ENCODE peak calls at places on chromosomes 16 and 17, in five cellular contexts. L, M, B, Q and C are unnamed samples.

GRCh38 chr16:7137560-7138330 is 194.9 kb upstream of the RBFOX1 start:
- DNase-seq in L (no peak), M (peak; percentile 91), Q (no peak), B (no peak), C (no peak)

GRCh38 chr16:4936991-4937781 is at the start of gene PPL:
- DNase-seq in M (no peak), L (peak; percentile 96), B (no peak), Q (no peak), C (peak; percentile 89)

GRCh38 chr17:17324616-17325015 is 21.4 kb downstream of the NT5M start:
- DNase-seq in Q (no peak), M (no peak), L (no peak), B (no peak), C (no peak)

GRCh38 chr17:67891481-67892119 is 66.3 kb downstream of the BPTF start:
- DNase-seq in Q (peak; percentile 37), B (peak; percentile 72), L (no peak), M (no peak), C (no peak)

GRCh38 chr16:11242658-11243057 is 13.3 kb downstream of the SOCS1 start:
- DNase-seq in B (no peak), L (no peak), M (no peak), Q (no peak), C (no peak)

GRCh38 chr16:25586826-25587225 is 104.9 kb upstream of the HS3ST4 start:
- DNase-seq in L (no peak), B (no peak), Q (no peak), M (no peak), C (no peak)

GRCh38 chr17:55702150-55702549 is 20.5 kb downstream of the TMEM100 start:
- DNase-seq in B (no peak), L (no peak), M (no peak), Q (no peak), C (peak; percentile 72)

GRCh38 chr16:24683250-24683649 is 46.2 kb upstream of the TNRC6A start:
- DNase-seq in B (no peak), Q (no peak), M (no peak), L (no peak), C (no peak)

GRCh38 chr17:45405250-45406086 is 27.2 kb downstream of the ARHGAP27 start:
- DNase-seq in B (no peak), Q (no peak), M (no peak), L (no peak), C (no peak)

GRCh38 chr17:41910701-41911391 is 7.9 kb downstream of the ACLY start:
- DNase-seq in Q (peak; percentile 86), L (no peak), B (peak; percentile 97), M (no peak), C (no peak)

GRCh38 chr17:58969156-58969555 is 137.5 kb downstream of the TRIM37 start:
- DNase-seq in Q (no peak), B (no peak), L (no peak), M (no peak), C (no peak)

GRCh38 chr17:38598536-38598935 is 7.2 kb downstream of the SRCIN1 start:
- DNase-seq in L (no peak), M (no peak), B (peak; percentile 56), Q (peak; percentile 13), C (no peak)
- H3K4me3 ChIP-seq in L (no peak overlapping the region), M (no peak overlapping the region), B (no peak overlapping the region), Q (no peak overlapping the region), C (no peak overlapping the region)

GRCh38 chr16:89232107-89232506 is 14.6 kb downstream of the ZNF778 start:
- DNase-seq in Q (no peak), M (no peak), L (no peak), B (no peak), C (no peak)
- H3K4me3 ChIP-seq in Q (no peak overlapping the region), M (no peak overlapping the region), L (no peak overlapping the region), B (no peak overlapping the region), C (no peak overlapping the region)

DNA sequence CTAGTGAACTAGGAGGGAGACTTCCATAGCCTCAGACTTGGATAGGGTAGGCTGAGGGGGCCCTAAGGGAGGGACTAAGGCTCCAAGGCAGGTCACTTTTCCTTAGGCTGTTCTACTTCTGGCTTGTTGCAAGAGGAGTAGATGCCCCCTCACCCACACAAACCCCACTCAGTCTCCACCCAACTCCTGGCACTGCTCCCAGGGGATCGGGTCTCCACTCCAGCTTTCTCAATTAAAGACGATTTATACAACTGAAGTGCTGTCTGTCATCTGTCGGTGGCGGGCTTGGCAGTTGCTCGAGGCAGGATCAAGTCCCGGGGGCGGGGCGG is 215 bp upstream of the CHRNB1 start:
- DNase-seq in Q (no peak), L (no peak), M (no peak), B (no peak), C (no peak)
- H3K4me3 ChIP-seq in Q (no peak overlapping the region), L (peak overlapping the region; percentile 46), M (peak overlapping the region; percentile 49), B (no peak overlapping the region), C (no peak overlapping the region)

DNA sequence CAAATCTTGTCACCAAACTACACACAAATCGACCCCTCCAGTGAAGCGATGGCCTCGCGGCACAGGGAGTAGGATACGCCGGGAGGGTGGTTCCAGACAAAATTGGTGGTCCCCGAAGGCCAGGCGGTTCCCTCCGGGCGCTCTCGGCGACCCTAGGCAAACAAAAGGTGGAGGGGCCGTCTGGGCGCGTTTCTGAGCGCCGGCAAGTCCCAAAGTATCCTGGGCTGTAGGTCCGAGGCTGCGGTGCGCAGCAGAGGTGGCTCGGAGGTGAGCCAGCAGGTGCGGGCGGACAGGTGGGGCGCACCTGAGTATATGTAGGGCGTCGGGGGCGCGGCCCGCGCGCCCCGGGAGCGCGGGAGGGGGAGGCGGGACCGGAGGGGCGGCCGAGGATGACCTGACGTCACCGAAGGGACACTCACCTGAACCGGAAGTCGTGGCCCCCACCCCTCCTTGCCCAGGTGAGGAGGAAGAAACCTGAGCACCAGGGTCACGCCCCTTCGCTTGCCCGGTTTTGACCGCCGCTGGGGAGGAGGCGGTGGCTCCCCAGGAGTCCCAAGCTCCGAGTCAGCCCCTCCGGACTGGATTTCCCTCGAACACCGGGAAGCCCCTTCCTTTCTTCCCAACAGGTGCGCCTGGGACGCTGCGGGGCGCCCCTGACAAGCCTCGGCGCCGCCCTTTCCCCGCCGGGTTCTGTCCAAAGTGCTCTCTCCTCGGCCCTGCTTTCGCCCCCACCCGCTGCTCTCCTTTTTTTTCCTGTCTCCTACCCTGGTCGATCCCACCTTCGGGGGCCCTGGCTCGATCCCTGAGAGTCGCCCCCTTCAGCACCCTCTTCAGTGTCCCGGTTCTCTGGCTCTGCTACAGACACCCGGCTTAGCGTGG is at the start of gene CLDN7:
- DNase-seq in Q (no peak), M (no peak), B (no peak), L (peak; percentile 95), C (no peak)
- H3K4me3 ChIP-seq in Q (peak within 1 kb of the TSS; percentile 40), M (peak within 1 kb of the TSS; percentile 50), B (peak within 1 kb of the TSS; percentile 22), L (peak within 1 kb of the TSS; percentile 68), C (peak within 1 kb of the TSS; percentile 29)

GRCh38 chr17:78276098-78276497 is 44.7 kb downstream of the TMEM235 start:
- DNase-seq in L (no peak), B (no peak), Q (no peak), M (no peak), C (no peak)

GRCh38 chr17:78275355-78275754 is 43.9 kb downstream of the TMEM235 start:
- DNase-seq in L (no peak), B (no peak), M (no peak), Q (no peak), C (no peak)

GRCh38 chr17:78279360-78279990 is 48.0 kb downstream of the TMEM235 start:
- DNase-seq in Q (no peak), M (no peak), L (no peak), B (no peak), C (no peak)

GRCh38 chr17:78276499-78276898 is 45.1 kb downstream of the TMEM235 start:
- DNase-seq in Q (no peak), M (no peak), B (no peak), L (no peak), C (no peak)

DNA sequence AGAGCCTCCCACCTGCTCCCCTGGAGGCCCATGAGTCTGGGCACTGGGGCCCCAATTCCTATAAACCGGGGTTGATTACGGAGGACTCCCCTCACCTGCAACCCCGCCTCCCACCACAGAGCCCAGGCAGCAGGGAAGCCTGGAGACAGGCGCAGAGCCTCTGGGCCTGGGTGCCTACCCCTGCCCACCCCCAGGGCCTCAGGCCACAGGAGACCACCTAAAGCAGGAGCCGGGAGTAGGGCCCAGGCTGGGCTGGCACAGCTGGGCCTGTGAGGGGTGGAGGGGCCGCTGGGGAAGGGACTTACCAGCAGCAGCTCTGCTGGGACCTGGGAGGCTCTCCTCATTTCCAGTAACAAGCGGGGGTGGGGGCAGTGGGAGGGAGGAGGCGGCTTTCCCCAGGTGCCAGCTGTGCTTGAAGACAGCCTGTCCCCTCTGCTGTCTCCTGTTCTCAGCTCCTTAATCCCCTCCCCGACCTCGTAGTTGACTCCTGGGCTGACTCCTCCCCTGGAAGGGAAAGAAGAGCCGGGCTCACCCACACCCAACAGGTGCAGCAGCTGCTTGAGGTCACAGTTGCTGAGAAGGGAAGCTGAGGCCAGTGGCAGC is 46.8 kb downstream of the TMEM235 start:
- DNase-seq in L (no peak), M (no peak), B (no peak), Q (no peak), C (no peak)
- H3K4me3 ChIP-seq in L (no peak overlapping the region), M (no peak overlapping the region), B (no peak overlapping the region), Q (no peak overlapping the region), C (no peak overlapping the region)

GRCh38 chr17:27808629-27809028 is 8.3 kb upstream of the NOS2 start:
- DNase-seq in L (no peak), Q (no peak), B (no peak), M (no peak), C (no peak)

GRCh38 chr17:27805520-27806146 is 5.3 kb upstream of the NOS2 start:
- DNase-seq in Q (peak; percentile 72), L (peak; percentile 82), B (peak; percentile 90), M (peak; percentile 58), C (peak; percentile 89)

GRCh38 chr17:27809555-27809954 is 9.2 kb upstream of the NOS2 start:
- DNase-seq in M (no peak), L (no peak), B (no peak), Q (no peak), C (no peak)

GRCh38 chr17:27810211-27810901 is 10.0 kb upstream of the NOS2 start:
- DNase-seq in M (no peak), L (no peak), B (no peak), Q (no peak), C (no peak)

DNA sequence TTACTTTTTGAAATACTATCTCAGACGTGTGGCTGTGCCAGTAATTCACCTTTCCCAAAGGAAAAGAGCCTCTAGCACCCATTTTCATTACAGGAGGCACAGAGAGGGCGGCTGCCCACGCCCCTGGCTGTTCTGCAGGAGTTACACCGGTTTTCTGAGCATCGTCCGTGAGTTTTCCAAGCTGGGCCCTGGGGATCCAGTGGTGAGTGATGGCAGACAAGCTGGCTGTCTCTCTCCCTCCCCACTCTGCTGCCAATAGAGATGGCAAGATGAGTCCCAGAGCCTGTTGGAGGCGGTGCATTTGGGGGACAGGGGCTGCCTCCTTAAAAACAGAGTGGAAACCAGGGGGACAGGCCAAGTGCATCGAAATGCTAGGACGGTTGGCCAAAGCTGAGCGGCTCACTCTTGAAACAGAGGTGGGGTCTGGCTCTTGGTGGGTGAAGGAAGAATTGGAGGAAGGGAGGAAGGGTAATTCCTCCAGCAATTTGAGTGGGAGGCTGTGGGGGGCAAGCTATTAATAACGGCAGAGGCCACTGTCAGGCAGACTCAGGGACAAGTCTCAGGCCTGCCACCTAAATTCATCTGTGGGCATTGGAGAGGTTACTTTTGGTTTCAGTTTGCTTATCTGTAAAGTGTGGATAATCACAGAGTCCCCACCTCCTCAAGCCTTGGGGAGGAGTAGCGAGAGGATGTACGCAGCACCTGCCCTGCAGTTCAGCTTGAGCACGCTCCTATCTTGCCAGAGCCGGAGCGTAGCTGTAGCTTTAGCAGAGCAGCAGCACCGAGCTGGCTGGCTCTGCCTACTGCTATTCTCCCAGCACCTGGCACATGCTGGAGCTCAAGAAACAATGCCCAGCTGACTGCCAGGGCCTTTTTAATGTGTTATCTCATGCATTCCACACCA is 7.5 kb upstream of the NOS2 start:
- DNase-seq in L (no peak), M (no peak), B (no peak), Q (no peak), C (no peak)
- H3K4me3 ChIP-seq in L (no peak overlapping the region), M (no peak overlapping the region), B (no peak overlapping the region), Q (no peak overlapping the region), C (no peak overlapping the region)